ENCODE peak calls at places on chromosomes 1 and 21, in nine cellular contexts. F is heart left ventricle, J is cardiac fibroblast, C is fibroblast of the aortic adventitia, A is adrenal gland, X is A673, V is RWPE1, N is neural progenitor cell, W is upper lobe of right lung. Q is an unnamed sample.
A peak's percentile ranks its signal among the peaks of the same experiment; 100 is the strongest.

GRCh38 chr1:27548858-27549719 is 54.9 kb downstream of the AHDC1 start:
- DNase-seq in X (no peak), J (no peak), C (no peak), F (peak; percentile 26), N (no peak), A (peak; percentile 30), W (no peak), V (no peak), Q (no peak)

GRCh38 chr1:161482610-161483009 is 22.6 kb upstream of the FCGR2A start:
- DNase-seq in V (no peak), W (no peak), J (no peak), F (no peak), N (no peak), A (no peak), C (no peak), X (no peak), Q (no peak)

GRCh38 chr21:38352536-38353219 is 95.9 kb downstream of the KCNJ15 start:
- DNase-seq in C (peak; percentile 85), A (peak; percentile 79), X (peak; percentile 48), J (peak; percentile 90), W (peak; percentile 72), V (peak; percentile 69), N (peak; percentile 68), F (peak; percentile 28), Q (peak; percentile 69)

GRCh38 chr1:165353731-165354671 is 2.5 kb downstream of the LMX1A start:
- DNase-seq in X (no peak), F (no peak), C (no peak), A (no peak), N (peak; percentile 65), W (no peak), V (no peak), J (no peak), Q (peak; percentile 22)

GRCh38 chr1:27176323-27176722 is 21.4 kb upstream of the SLC9A1 start:
- DNase-seq in A (no peak), J (no peak), V (no peak), W (no peak), N (no peak), F (no peak), X (no peak), C (no peak), Q (no peak)

GRCh38 chr21:45146301-45146700 is 71.9 kb downstream of the ADARB1 start:
- DNase-seq in J (peak; percentile 32), V (no peak), W (no peak), F (no peak), X (no peak), C (no peak), N (no peak), A (no peak), Q (no peak)

GRCh38 chr1:16441312-16441641 is 753 bp downstream of the NECAP2 start:
- DNase-seq in C (peak; percentile 20), J (peak; percentile 37), N (no peak), V (peak; percentile 48), X (no peak), A (no peak), W (no peak), F (no peak), Q (no peak)

GRCh38 chr1:58133562-58133961 is 413.0 kb downstream of the OMA1 start:
- DNase-seq in V (no peak), A (no peak), N (no peak), W (no peak), J (no peak), X (no peak), F (no peak), C (no peak), Q (no peak)

GRCh38 chr1:56526571-56527174 is 52.7 kb downstream of the PLPP3 start:
- DNase-seq in V (no peak), W (no peak), N (no peak), X (peak; percentile 4), A (no peak), J (no peak), C (no peak), F (no peak), Q (no peak)

GRCh38 chr1:92484472-92485373 is 2.0 kb downstream of the GFI1 start:
- DNase-seq in F (peak; percentile 20), A (no peak), X (peak; percentile 45), C (peak; percentile 14), W (peak; percentile 70), J (peak; percentile 18), N (peak; percentile 80), V (no peak), Q (peak; percentile 71)

GRCh38 chr1:159663547-159663946 is 50.8 kb downstream of the CRP start:
- DNase-seq in F (no peak), J (no peak), W (no peak), V (no peak), X (no peak), A (no peak), C (no peak), N (no peak), Q (no peak)

GRCh38 chr1:23930861-23931471 is 17.8 kb upstream of the CNR2 start:
- DNase-seq in A (no peak), W (peak; percentile 80), X (peak; percentile 34), C (peak; percentile 65), V (no peak), N (no peak), J (peak; percentile 77), F (no peak), Q (no peak)

GRCh38 chr1:24112381-24113169 is 640 bp upstream of the MYOM3 start:
- DNase-seq in N (peak; percentile 74), V (peak; percentile 62), C (peak; percentile 73), A (peak; percentile 34), W (peak; percentile 86), X (peak; percentile 58), F (peak; percentile 89), J (peak; percentile 74), Q (peak; percentile 59)

GRCh38 chr1:8947127-8947691 is 1.5 kb downstream of the CA6 start:
- DNase-seq in N (no peak), W (no peak), V (no peak), C (no peak), J (peak; percentile 7), F (no peak), A (no peak), X (no peak), Q (no peak)

GRCh38 chr1:156160000-156160743 is 6.8 kb downstream of the SEMA4A start:
- DNase-seq in V (no peak), F (peak; percentile 70), A (no peak), C (no peak), W (no peak), N (no peak), X (no peak), J (no peak), Q (no peak)

DNA sequence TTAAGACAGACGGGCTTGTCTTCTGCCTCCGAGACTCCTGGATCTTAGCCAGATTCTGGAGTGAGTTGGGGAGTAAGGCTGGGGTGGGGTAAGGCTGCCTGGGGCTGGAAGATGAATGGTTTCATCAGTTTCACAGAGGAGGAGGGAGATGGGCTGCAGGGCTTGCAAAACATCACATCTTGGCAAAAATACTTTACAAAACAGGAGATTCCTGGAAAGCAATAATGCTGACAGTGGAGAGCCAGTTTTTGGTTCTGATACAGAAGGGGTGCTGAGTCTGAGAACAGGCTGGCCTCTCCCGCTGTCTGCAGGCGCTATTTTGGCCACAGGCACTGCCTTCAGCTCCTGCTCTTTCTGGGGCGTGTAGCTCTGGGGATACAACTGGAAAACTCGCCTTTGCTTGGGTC is 83.4 kb upstream of the KCNE2 start:
- DNase-seq in A (no peak), V (peak; percentile 10), N (no peak), F (peak; percentile 50), C (peak; percentile 60), J (no peak), X (no peak), W (no peak), Q (no peak)
- TF ChIP-seq CTCF in A (no peak), V (no peak), N (no peak), F (no peak), C (no peak), J (no peak), X (no peak), W (no peak), Q (no peak)

DNA sequence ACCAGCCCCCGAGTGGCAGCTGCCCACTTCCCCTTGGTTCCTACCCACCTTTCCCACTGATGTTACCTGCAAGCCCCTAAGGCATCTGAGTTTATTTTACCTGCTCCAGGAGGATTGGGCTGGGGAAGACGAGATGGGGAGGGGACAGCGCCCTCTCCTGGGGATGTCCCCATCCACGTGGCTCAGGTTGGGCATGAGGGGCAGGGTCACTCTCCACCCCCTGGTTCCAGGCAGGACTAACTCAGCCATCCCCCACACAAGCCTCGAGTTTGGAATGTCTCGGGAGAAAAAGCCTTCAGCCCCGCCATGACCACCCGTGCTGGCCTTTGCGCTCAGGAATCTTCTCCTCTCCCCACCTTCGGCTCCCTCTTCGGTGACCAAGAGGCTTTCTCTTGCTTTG is 90.0 kb downstream of the ARHGEF10L start:
- DNase-seq in F (no peak), C (no peak), J (no peak), N (peak; percentile 61), W (no peak), X (no peak), V (no peak), A (no peak), Q (peak; percentile 30)
- TF ChIP-seq CTCF in F (no peak), C (no peak), J (no peak), N (peak; percentile 67), W (peak; percentile 15), X (peak; percentile 52), V (no peak), A (no peak), Q (peak; percentile 34)

GRCh38 chr1:93733340-93733739 is 51.7 kb upstream of the BCAR3 start:
- DNase-seq in A (no peak), J (no peak), W (no peak), X (no peak), C (no peak), V (no peak), N (peak; percentile 78), F (no peak), Q (no peak)

GRCh38 chr1:93738075-93738622 is 56.5 kb upstream of the BCAR3 start:
- DNase-seq in A (no peak), N (no peak), V (peak; percentile 88), X (no peak), C (peak; percentile 59), J (peak; percentile 93), W (no peak), F (no peak), Q (no peak)

GRCh38 chr1:93738926-93739325 is 57.3 kb upstream of the BCAR3 start:
- DNase-seq in N (no peak), J (no peak), A (no peak), V (no peak), F (no peak), X (no peak), W (no peak), C (no peak), Q (no peak)

GRCh38 chr1:93734999-93735398 is 53.4 kb upstream of the BCAR3 start:
- DNase-seq in W (no peak), X (no peak), C (no peak), A (no peak), N (no peak), F (no peak), J (no peak), V (no peak), Q (no peak)

GRCh38 chr1:93735722-93736121 is 54.1 kb upstream of the BCAR3 start:
- DNase-seq in V (peak; percentile 46), X (no peak), N (no peak), C (peak; percentile 73), W (no peak), A (no peak), F (no peak), J (peak; percentile 85), Q (no peak)
- TF ChIP-seq CTCF in V (no peak), X (no peak), N (no peak), C (peak; percentile 48), W (no peak), A (no peak), F (no peak), J (peak; percentile 30), Q (no peak)

GRCh38 chr1:5287178-5288155 is 633.1 kb downstream of the AJAP1 start:
- DNase-seq in F (no peak), J (no peak), W (no peak), V (no peak), C (no peak), N (no peak), X (no peak), A (no peak), Q (no peak)

GRCh38 chr1:5286244-5286643 is 631.8 kb downstream of the AJAP1 start:
- DNase-seq in J (no peak), A (no peak), C (no peak), W (no peak), N (no peak), X (peak; percentile 4), V (no peak), F (no peak), Q (no peak)
- TF ChIP-seq CTCF in J (no peak), A (no peak), C (no peak), W (peak; percentile 16), N (peak; percentile 45), X (peak; percentile 27), V (no peak), F (no peak), Q (no peak)